ENCODE peak calls at places on chromosome 15, in six cellular contexts. Z is heart left ventricle, M is left lung, O is dorsolateral prefrontal cortex, L is lung, B is cardiac fibroblast. Q is an unnamed sample.

GRCh38 chr15:74006774-74007639 is 12.5 kb downstream of the PML start:
- DNase-seq in M (no peak), B (no peak), Z (no peak), O (no peak), L (no peak), Q (no peak)

GRCh38 chr15:67833504-67834248 is 6.2 kb downstream of the RNU6-1 start:
- DNase-seq in Z (peak; percentile 74), M (peak; percentile 81), O (no peak), B (peak; percentile 50), L (no peak), Q (no peak)

GRCh38 chr15:31297880-31298456 is 28.7 kb upstream of the KLF13 start:
- DNase-seq in M (no peak), O (no peak), L (peak; percentile 24), Z (no peak), B (no peak), Q (no peak)

GRCh38 chr15:67859331-67859946 is 19.6 kb upstream of the RNU6-1 start:
- DNase-seq in B (no peak), Z (no peak), L (no peak), M (no peak), O (no peak), Q (no peak)

GRCh38 chr15:66089049-66089448 is 164.5 kb downstream of the MEGF11 start:
- DNase-seq in O (peak; percentile 26), M (no peak), B (no peak), Z (peak; percentile 70), L (no peak), Q (no peak)

GRCh38 chr15:94135748-94136147 is 95.6 kb upstream of the MCTP2 start:
- DNase-seq in L (no peak), O (no peak), B (no peak), Z (no peak), M (no peak), Q (no peak)

GRCh38 chr15:58486062-58486461 is 54.3 kb downstream of the LIPC start:
- DNase-seq in O (no peak), Z (no peak), B (no peak), M (no peak), L (no peak), Q (no peak)

GRCh38 chr15:67783303-67783702 is 42.0 kb upstream of the SKOR1 start:
- DNase-seq in B (no peak), Z (no peak), O (no peak), L (no peak), M (no peak), Q (no peak)

GRCh38 chr15:74406992-74407705 is 26.6 kb downstream of the SEMA7A start:
- DNase-seq in L (no peak), B (peak; percentile 89), O (peak; percentile 68), Z (no peak), M (no peak), Q (no peak)

GRCh38 chr15:63421433-63421832 is 39.8 kb upstream of the CA12 start:
- DNase-seq in M (no peak), B (no peak), O (no peak), L (no peak), Z (no peak), Q (no peak)

GRCh38 chr15:66758844-66759243 is 56.8 kb downstream of the SMAD6 start:
- DNase-seq in M (no peak), B (no peak), Z (no peak), O (no peak), L (no peak), Q (no peak)

GRCh38 chr15:77419050-77419835 is 661 bp downstream of the PEAK1 start:
- DNase-seq in Z (peak; percentile 71), O (no peak), B (peak; percentile 58), L (peak; percentile 35), M (peak; percentile 87), Q (peak; percentile 39)

GRCh38 chr15:68417897-68418296 is 14.1 kb downstream of the ITGA11 start:
- DNase-seq in B (no peak), L (no peak), M (no peak), Z (no peak), O (no peak), Q (no peak)

DNA sequence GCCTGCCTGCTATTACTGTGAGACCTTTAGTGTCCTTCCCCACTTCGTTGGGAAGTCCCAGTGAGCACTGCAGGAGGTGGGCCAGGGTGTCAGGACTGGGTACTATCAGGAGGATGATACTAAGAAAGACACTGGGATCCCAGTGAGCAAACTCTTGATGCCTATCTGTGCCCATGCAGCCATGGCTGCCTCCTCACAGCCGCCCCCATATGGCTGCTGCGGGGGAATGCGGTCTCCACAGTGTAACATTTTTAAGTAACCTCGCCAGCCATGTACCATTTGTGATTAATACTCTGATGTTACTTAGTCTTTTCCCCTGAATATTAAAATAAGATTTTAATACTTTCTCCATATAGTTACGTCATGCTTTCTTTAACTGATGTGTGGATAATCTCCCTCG is 312.2 kb downstream of the RYR3 start:
- DNase-seq in L (no peak), O (no peak), B (no peak), M (no peak), Z (no peak), Q (no peak)
- TF ChIP-seq CTCF in L (no peak), O (no peak), B (no peak), M (no peak), Z (no peak), Q (peak; percentile 25)

GRCh38 chr15:43487271-43487895 is 5.6 kb downstream of the TP53BP1 start:
- DNase-seq in B (no peak), O (no peak), Z (no peak), L (no peak), M (no peak), Q (no peak)

GRCh38 chr15:43484455-43484854 is 8.5 kb downstream of the TP53BP1 start:
- DNase-seq in Z (no peak), M (no peak), B (peak; percentile 15), O (no peak), L (no peak), Q (no peak)

GRCh38 chr15:43488790-43489585 is 4.0 kb downstream of the TP53BP1 start:
- DNase-seq in M (no peak), B (peak; percentile 18), L (no peak), Z (no peak), O (no peak), Q (no peak)

DNA sequence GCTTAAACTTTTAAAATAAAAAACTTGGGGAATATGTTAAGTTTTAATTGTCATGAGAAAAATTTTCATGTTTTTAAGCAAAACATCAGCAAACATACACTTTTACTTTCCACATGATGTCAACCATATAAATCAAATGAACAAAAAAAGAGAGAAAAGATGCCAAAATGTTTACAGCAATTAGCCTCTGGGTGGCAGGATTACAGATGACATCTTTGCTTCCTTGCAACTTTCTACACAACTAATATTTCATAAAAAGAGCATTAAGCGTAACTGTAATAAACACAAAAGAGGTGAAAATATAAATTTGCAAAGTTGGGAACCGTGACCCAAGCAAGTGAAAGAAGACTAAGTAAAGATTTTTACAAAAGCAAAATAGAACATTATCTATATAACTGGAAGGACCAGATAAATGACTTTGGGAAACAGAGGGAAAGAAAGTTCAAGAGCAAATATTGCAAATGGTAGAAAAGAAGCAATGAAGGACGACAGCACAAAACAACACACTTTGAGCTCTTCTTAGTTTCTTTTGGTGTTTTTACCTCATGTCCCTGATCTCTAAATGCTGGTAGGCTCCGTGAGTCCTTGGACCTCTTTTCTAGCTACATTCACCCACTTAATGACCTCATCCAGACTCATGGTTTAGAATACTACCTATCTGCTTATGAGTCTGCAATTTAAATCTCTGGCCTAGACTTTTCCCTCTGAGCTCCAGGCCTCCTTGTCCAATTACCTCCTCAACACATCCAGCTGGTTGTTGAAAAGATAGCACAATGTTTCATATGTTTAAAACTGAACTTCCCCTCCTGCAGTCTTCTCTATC is 9.4 kb downstream of the TP53BP1 start:
- DNase-seq in Z (no peak), L (no peak), M (no peak), B (peak; percentile 56), O (no peak), Q (no peak)
- TF ChIP-seq CTCF in Z (no peak), L (no peak), M (no peak), B (peak; percentile 38), O (peak; percentile 54), Q (no peak)

DNA sequence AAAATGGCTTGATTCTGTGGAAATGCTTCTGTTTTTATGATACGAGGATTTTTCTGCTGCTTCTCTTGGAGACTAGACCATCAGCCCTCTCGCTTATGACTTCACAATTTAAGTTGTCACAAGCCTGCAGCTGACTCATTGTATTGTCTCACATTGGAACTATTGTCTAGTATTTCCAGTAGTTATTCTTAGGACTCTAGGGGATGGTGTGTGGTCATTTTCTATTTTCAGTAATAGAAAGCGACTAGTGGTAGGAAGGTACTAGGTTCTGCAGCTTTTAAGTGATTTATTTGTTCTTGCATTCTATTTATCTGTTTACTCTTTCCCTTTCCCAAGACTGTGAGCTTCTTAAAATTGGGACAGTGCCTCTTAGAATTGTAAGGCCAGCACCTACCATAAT is 66.3 kb upstream of the CRTC3 start:
- DNase-seq in M (no peak), Z (no peak), L (no peak), O (peak; percentile 74), B (peak; percentile 95), Q (no peak)
- TF ChIP-seq CTCF in M (no peak), Z (peak; percentile 13), L (no peak), O (peak; percentile 43), B (no peak), Q (no peak)

GRCh38 chr15:99403597-99403996 is 152.3 kb downstream of the LRRC28 start:
- DNase-seq in M (no peak), B (no peak), L (no peak), Z (no peak), O (no peak), Q (no peak)

GRCh38 chr15:99406120-99406519 is 154.8 kb downstream of the LRRC28 start:
- DNase-seq in O (no peak), B (no peak), L (no peak), Z (no peak), M (no peak), Q (no peak)

GRCh38 chr15:99399612-99400011 is 148.3 kb downstream of the LRRC28 start:
- DNase-seq in B (no peak), O (no peak), M (no peak), L (no peak), Z (no peak), Q (no peak)

GRCh38 chr15:99404454-99404853 is 153.2 kb downstream of the LRRC28 start:
- DNase-seq in M (peak; percentile 34), L (no peak), B (no peak), Z (no peak), O (no peak), Q (no peak)

GRCh38 chr15:99401971-99402732 is 150.9 kb downstream of the LRRC28 start:
- DNase-seq in O (no peak), M (no peak), B (no peak), L (no peak), Z (no peak), Q (no peak)
- TF ChIP-seq CTCF in O (no peak), M (no peak), B (no peak), L (no peak), Z (no peak), Q (no peak)

Q was measured in progenitor cell of endocrine pancreas.